ENCODE peak calls at places on chromosomes 13 and 19, in five cellular contexts. B is AG04450, M is heart right ventricle, S is left lung, W is fibroblast of pulmonary artery. O is an unnamed sample.

GRCh38 chr13:112819111-112819510 is 129.3 kb downstream of the ATP11A start:
- DNase-seq in S (no peak), W (no peak), B (no peak), M (no peak), O (no peak)

GRCh38 chr19:12940897-12941296 is 2.5 kb downstream of the CALR start:
- DNase-seq in M (no peak), B (no peak), S (no peak), W (no peak), O (no peak)

GRCh38 chr19:35153701-35154534 is 617 bp upstream of the FXYD5 start:
- DNase-seq in M (no peak), W (peak; percentile 34), B (no peak), S (no peak), O (peak; percentile 75)

GRCh38 chr13:36395280-36395679 is 37.0 kb upstream of the CCNA1 start:
- DNase-seq in B (peak; percentile 27), M (no peak), W (peak; percentile 77), S (no peak), O (no peak)

GRCh38 chr19:55070755-55071502 is 4.7 kb upstream of the EPS8L1 start:
- DNase-seq in M (no peak), B (peak; percentile 11), W (peak; percentile 45), S (no peak), O (peak; percentile 42)

GRCh38 chr19:2274937-2275535 is 6.9 kb downstream of the PEAK3 start:
- DNase-seq in S (peak; percentile 71), B (no peak), M (peak; percentile 68), W (peak; percentile 76), O (peak; percentile 72)

GRCh38 chr19:39943586-39943985 is 9.2 kb upstream of the FCGBP start:
- DNase-seq in W (no peak), M (no peak), S (no peak), B (no peak), O (no peak)

GRCh38 chr13:98986226-98986846 is 8.5 kb upstream of the DOCK9 start:
- DNase-seq in S (no peak), B (no peak), M (no peak), W (no peak), O (no peak)

GRCh38 chr19:51282335-51282734 is 29.1 kb upstream of the IGLON5 start:
- DNase-seq in W (no peak), B (no peak), S (no peak), M (no peak), O (no peak)

GRCh38 chr19:42250666-42251531 is 4.0 kb downstream of the ERF start:
- DNase-seq in S (no peak), W (peak; percentile 51), M (no peak), B (no peak), O (no peak)

GRCh38 chr19:17529239-17530158 is 18.1 kb downstream of the PGLS start:
- DNase-seq in B (no peak), S (no peak), W (no peak), M (no peak), O (no peak)

GRCh38 chr19:34291235-34291634 is 36.9 kb downstream of the GARRE1 start:
- DNase-seq in M (no peak), S (no peak), B (no peak), W (no peak), O (no peak)

GRCh38 chr19:56670961-56671612 is 470 bp downstream of the ZNF835 start:
- DNase-seq in M (no peak), S (no peak), B (no peak), W (no peak), O (no peak)

GRCh38 chr19:57191141-57192063 is at the start of gene ZNF264:
- DNase-seq in S (peak; percentile 92), W (peak; percentile 91), M (peak; percentile 94), B (peak; percentile 61), O (peak; percentile 79)

GRCh38 chr13:26220575-26220974 is 1.5 kb downstream of the RNF6 start:
- DNase-seq in W (peak; percentile 42), M (no peak), S (no peak), B (no peak), O (no peak)

GRCh38 chr13:45048890-45049407 is 59.6 kb downstream of the GPALPP1 start:
- DNase-seq in S (no peak), B (no peak), M (no peak), W (no peak), O (no peak)

GRCh38 chr13:77339408-77339807 is 12.5 kb upstream of the MYCBP2 start:
- DNase-seq in M (no peak), S (no peak), B (no peak), W (no peak), O (no peak)

GRCh38 chr13:75505966-75506365 is 24.0 kb upstream of the TBC1D4 start:
- DNase-seq in S (no peak), M (no peak), B (no peak), W (no peak), O (no peak)

GRCh38 chr13:44218501-44219240 is 155.0 kb upstream of the SERP2 start:
- DNase-seq in S (peak; percentile 79), W (peak; percentile 67), M (peak; percentile 69), B (no peak), O (no peak)

GRCh38 chr13:85497652-85498051 is 301.6 kb downstream of the SLITRK6 start:
- DNase-seq in B (peak; percentile 93), W (peak; percentile 96), S (no peak), M (no peak), O (no peak)

GRCh38 chr13:25686831-25687495 is 315.2 kb downstream of the ATP8A2 start:
- DNase-seq in W (no peak), M (no peak), S (no peak), B (no peak), O (no peak)

GRCh38 chr19:917323-918151 is at the start of gene KISS1R:
- DNase-seq in S (no peak), M (no peak), W (no peak), B (no peak), O (peak; percentile 73)
- TF ChIP-seq CTCF in S (peak; percentile 36), M (peak; percentile 63), W (peak; percentile 7), B (peak; percentile 33), O (peak; percentile 50)

GRCh38 chr19:10565567-10566407 is at the start of gene KRI1:
- DNase-seq in M (peak; percentile 98), W (peak; percentile 98), S (peak; percentile 99), B (peak; percentile 93), O (peak; percentile 99)
- TF ChIP-seq CTCF in M (peak; percentile 30), W (peak; percentile 5), S (peak; percentile 55), B (no peak), O (peak; percentile 54)

GRCh38 chr13:33611016-33611805 is 206.7 kb upstream of the RFC3 start:
- DNase-seq in M (peak; percentile 78), W (peak; percentile 93), B (peak; percentile 23), S (peak; percentile 41), O (no peak)

GRCh38 chr13:33610471-33611015 is 207.4 kb upstream of the RFC3 start:
- DNase-seq in B (no peak), M (peak; percentile 77), S (no peak), W (peak; percentile 13), O (no peak)

DNA sequence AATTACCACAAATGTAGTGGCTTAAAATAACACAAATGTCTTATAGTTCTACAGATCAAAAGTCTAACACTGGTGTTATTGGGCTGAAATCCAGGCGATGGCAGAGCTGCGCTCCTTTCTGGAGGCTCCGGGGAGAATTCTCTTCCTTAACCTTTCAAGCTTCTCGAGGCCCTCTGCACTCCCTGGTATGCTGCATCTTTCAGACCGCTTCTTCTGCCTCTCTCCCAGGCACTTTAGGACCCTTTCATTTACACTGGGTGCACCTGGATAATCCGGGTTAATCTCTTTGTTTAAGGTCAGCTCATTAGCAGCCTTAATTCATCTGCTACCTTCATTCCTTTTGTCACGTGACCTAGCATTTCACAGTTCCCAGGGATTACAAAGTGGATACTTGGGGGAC is 211.3 kb upstream of the RFC3 start:
- DNase-seq in M (no peak), B (no peak), S (no peak), W (peak; percentile 31), O (no peak)
- TF ChIP-seq CTCF in M (no peak), B (no peak), S (no peak), W (no peak), O (no peak)

DNA sequence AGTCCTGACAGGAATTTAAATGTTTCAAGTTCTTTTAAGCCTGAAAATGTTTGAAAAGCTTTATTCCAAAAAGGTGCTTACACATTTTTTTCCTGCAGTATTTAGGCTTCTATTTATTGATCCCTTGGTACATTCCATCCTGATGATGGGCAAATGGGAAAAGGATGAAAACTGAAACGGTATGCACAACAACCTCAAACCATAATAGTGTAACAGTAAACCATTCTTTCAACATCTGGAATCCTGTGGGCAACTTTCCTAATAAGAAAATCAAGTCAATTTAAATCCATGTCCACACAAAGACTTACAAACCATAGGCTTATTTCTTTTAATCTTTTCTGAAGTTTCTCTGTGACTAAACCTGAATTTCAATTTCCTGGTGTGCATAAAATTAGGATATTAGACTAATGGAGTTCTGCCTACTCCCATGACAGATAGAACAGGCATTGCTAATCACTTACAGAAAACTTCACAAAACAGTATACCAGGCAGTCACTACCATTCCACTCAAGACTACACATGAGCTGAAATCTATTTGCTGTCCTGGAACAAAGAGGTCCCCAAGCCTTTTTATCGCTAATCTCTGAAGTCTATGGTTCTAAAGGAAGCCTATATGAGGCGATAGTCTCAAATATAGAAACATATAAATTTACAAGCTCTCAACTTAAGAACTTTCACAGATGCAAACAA is 103.3 kb downstream of the DLEU7 start:
- DNase-seq in M (no peak), S (no peak), W (no peak), B (no peak), O (no peak)
- TF ChIP-seq CTCF in M (no peak), S (no peak), W (no peak), B (no peak), O (no peak)

DNA sequence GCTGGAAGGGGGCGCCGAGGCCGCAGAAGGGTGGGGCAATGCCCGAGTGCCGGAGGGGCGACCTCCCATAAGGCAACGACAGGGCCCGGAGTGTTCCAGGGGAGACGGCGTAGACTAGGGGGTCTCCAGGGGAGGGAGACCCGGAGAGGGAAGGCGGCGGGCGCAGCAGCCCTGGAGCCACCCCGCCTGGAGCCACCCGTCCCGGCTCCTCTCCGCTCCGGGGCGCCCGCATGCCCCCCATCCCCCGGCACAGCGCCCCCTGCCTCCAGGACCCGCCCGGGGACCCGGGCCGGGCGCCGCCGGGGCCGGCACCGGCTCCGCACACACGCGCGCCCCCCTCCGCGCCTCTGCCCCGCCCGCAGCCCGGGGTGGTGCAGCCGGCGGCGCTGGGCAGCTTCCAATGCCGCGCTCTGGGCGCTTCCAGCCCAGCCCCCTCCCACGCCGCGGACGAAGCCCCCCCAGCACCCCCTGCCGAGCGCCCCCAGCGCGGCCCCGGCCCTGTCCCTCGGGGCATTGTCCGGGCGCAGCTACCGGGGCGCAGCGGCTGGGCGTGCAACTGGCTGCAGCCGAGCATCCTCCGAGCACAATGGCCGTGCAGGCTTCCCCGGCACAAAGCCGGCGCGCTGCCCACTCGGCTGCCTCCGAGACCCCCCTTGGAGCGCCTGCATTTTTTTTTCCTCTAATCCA is 519 bp downstream of the PTPRS start:
- DNase-seq in M (no peak), B (no peak), W (no peak), S (no peak), O (no peak)
- TF ChIP-seq CTCF in M (no peak), B (no peak), W (no peak), S (no peak), O (no peak)

DNA sequence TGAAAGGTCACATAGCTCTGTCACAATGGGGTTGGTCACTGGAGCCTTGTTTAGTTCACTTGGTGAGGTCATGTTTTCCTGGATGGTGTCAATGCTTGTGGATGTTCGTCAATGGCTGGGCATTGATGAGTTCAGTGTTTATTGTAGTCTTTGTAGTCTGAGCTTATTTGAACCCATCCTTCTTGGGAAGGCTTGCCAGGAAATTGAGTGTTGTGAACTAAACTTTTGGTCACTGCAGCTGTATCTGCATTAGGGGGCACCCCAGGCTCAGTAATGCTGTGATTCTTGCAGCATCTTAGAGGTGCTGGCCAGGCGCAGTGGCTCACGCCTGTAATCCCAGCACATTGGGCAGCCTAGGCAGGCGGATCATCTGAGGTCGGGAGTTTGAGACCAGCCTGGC is 22.0 kb downstream of the BLOC1S3 start:
- DNase-seq in M (peak; percentile 21), B (no peak), S (no peak), W (peak; percentile 64), O (no peak)
- TF ChIP-seq CTCF in M (peak; percentile 40), B (peak; percentile 53), S (no peak), W (peak; percentile 34), O (no peak)

O was measured in CD14-positive monocyte.